ENCODE peak calls at places on chromosome 14, in four cellular contexts. One of them, this sample, is unnamed.

GRCh38 chr14:64663174-64663573 is 41.0 kb upstream of the PLEKHG3 start:
- DNase-seq in K562: no peak
- DNase-seq in A549: no peak
- DNase-seq in HepG2: no peak
- DNase-seq in this sample: no peak

GRCh38 chr14:80602931-80603330 is 338.6 kb downstream of the CEP128 start:
- DNase-seq in K562: no peak
- DNase-seq in A549: no peak
- DNase-seq in HepG2: no peak
- DNase-seq in this sample: no peak

GRCh38 chr14:65478596-65478995 is 66.1 kb downstream of the FUT8 start:
- DNase-seq in K562: no peak
- DNase-seq in A549: no peak
- DNase-seq in HepG2: no peak
- DNase-seq in this sample: no peak

GRCh38 chr14:104844306-104845032 is 20.6 kb upstream of the CEP170B start:
- DNase-seq in K562: no peak
- DNase-seq in A549: no peak
- DNase-seq in HepG2: no peak
- DNase-seq in this sample: peak

GRCh38 chr14:96501383-96501745 is 818 bp upstream of the PAPOLA start:
- DNase-seq in K562: no peak
- DNase-seq in A549: no peak
- DNase-seq in HepG2: no peak
- DNase-seq in this sample: no peak

GRCh38 chr14:81330619-81331122 is 69.5 kb downstream of the STON2 start:
- DNase-seq in K562: no peak
- DNase-seq in A549: no peak
- DNase-seq in HepG2: no peak
- DNase-seq in this sample: no peak

GRCh38 chr14:51080622-51081021 is 14.3 kb downstream of the TRIM9 start:
- DNase-seq in K562: no peak
- DNase-seq in A549: no peak
- DNase-seq in HepG2: no peak
- DNase-seq in this sample: no peak

GRCh38 chr14:24435192-24435810 is 5.5 kb downstream of the KHNYN start:
- DNase-seq in K562: no peak
- DNase-seq in A549: no peak
- DNase-seq in HepG2: no peak
- DNase-seq in this sample: no peak

GRCh38 chr14:102690509-102691286 is 86.6 kb upstream of the TRAF3 start:
- DNase-seq in K562: no peak
- DNase-seq in A549: no peak
- DNase-seq in HepG2: peak
- DNase-seq in this sample: no peak

GRCh38 chr14:58099682-58100081 is 52.3 kb downstream of the ARMH4 start:
- DNase-seq in K562: no peak
- DNase-seq in A549: no peak
- DNase-seq in HepG2: no peak
- DNase-seq in this sample: no peak

GRCh38 chr14:99125113-99125512 is 146.9 kb downstream of the BCL11B start:
- DNase-seq in K562: no peak
- DNase-seq in A549: no peak
- DNase-seq in HepG2: no peak
- DNase-seq in this sample: no peak

GRCh38 chr14:22231022-22231421 is 358.0 kb downstream of the DAD1 start:
- DNase-seq in K562: no peak
- DNase-seq in A549: no peak
- DNase-seq in HepG2: no peak
- DNase-seq in this sample: no peak

GRCh38 chr14:79229383-79229875 is 981.9 kb downstream of the DIO2 start:
- DNase-seq in K562: no peak
- DNase-seq in A549: no peak
- DNase-seq in HepG2: no peak
- DNase-seq in this sample: no peak

GRCh38 chr14:67517083-67517482 is 16.0 kb upstream of the PLEKHH1 start:
- DNase-seq in K562: no peak
- DNase-seq in A549: no peak
- DNase-seq in HepG2: no peak
- DNase-seq in this sample: peak

GRCh38 chr14:75497191-75497590 is 25.1 kb upstream of the BATF start:
- DNase-seq in K562: no peak
- DNase-seq in A549: no peak
- DNase-seq in HepG2: no peak
- DNase-seq in this sample: no peak

GRCh38 chr14:61616524-61617185 is 78.7 kb upstream of the HIF1A start:
- DNase-seq in K562: no peak
- DNase-seq in A549: no peak
- DNase-seq in HepG2: peak
- DNase-seq in this sample: no peak

GRCh38 chr14:102362084-102362483 is 606 bp downstream of the CINP start:
- DNase-seq in K562: no peak
- DNase-seq in A549: peak
- DNase-seq in HepG2: no peak
- DNase-seq in this sample: no peak

GRCh38 chr14:57754558-57754957 is 111.3 kb downstream of the SLC35F4 start:
- DNase-seq in K562: no peak
- DNase-seq in A549: no peak
- DNase-seq in HepG2: no peak
- DNase-seq in this sample: no peak

GRCh38 chr14:102462391-102462790 is 47.2 kb downstream of the ANKRD9 start:
- DNase-seq in K562: no peak
- DNase-seq in A549: no peak
- DNase-seq in HepG2: no peak
- DNase-seq in this sample: no peak

GRCh38 chr14:88129306-88130056 is 124.5 kb downstream of the GPR65 start:
- DNase-seq in K562: no peak
- DNase-seq in A549: no peak
- DNase-seq in HepG2: no peak
- DNase-seq in this sample: no peak

GRCh38 chr14:89171168-89171567 is 245.9 kb downstream of the FOXN3 start:
- DNase-seq in K562: no peak
- DNase-seq in A549: no peak
- DNase-seq in HepG2: peak
- DNase-seq in this sample: no peak

GRCh38 chr14:68464716-68465115 is 328.2 kb downstream of the ZFP36L1 start:
- DNase-seq in K562: no peak
- DNase-seq in A549: peak
- DNase-seq in HepG2: no peak
- DNase-seq in this sample: no peak

GRCh38 chr14:74649673-74650072 is 37.6 kb upstream of the LTBP2 start:
- DNase-seq in K562: no peak
- DNase-seq in A549: no peak
- DNase-seq in HepG2: no peak
- DNase-seq in this sample: no peak

GRCh38 chr14:76768201-76768656 is 7.0 kb downstream of the VASH1 start:
- DNase-seq in K562: peak
- DNase-seq in A549: no peak
- DNase-seq in HepG2: no peak
- DNase-seq in this sample: peak

DNA sequence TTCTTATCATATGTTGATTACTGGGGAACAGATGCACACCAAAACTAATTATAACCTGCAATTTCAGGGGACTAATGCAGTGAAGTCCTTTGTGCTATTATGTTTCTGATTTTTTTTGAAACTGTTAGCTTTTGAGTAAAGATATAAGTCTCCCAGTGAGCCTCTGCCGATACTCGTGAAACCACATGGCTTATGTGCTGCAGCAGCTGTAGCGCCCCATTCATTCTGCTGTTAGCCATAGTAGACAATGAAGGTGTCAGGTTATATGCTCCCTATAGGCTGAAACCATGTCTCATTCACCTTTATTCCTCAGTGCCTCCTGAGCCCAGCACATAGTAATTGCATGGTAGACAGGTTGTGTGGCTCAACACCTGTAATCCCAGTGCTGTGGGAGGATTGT is 24.9 kb downstream of the GOLGA5 start:
- DNase-seq in K562: no peak
- DNase-seq in A549: no peak
- DNase-seq in HepG2: no peak
- DNase-seq in this sample: no peak
- TF ChIP-seq NR3C1 in K562: no peak
- TF ChIP-seq NR3C1 in A549: no peak
- TF ChIP-seq NR3C1 in HepG2: no peak
- TF ChIP-seq NR3C1 in this sample: no peak

DNA sequence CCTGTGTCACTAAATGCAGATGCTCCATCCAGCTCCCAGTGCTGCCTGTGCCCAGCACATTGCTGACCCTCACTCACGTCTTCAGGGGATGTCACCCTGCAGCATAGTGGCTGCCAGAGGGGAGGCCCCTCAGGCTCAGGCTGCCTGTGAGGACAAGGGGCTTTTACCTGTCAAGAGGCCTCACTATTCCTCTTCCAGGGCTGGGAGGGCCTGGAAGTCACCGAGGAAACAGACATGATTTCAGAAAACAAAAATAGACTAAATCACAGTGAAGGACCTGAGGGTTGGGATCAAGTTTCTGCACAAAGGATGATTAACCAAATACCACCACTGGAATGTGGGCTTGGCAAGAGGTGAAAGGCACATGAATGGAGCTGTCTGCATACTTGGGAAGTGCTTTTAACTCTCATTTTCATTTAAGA is 1202.3 kb downstream of the BCL11B start:
- DNase-seq in K562: no peak
- DNase-seq in A549: no peak
- DNase-seq in HepG2: peak
- DNase-seq in this sample: no peak
- TF ChIP-seq USF2 in K562: no peak
- TF ChIP-seq USF2 in A549: no peak
- TF ChIP-seq USF2 in HepG2: no peak
- TF ChIP-seq USF2 in this sample: no peak

GRCh38 chr14:100737526-100737925 is 10.8 kb downstream of the DLK1 start:
- DNase-seq in K562: no peak
- DNase-seq in A549: no peak
- DNase-seq in HepG2: no peak
- DNase-seq in this sample: no peak
- TF ChIP-seq NR3C1 in K562: no peak
- TF ChIP-seq NR3C1 in A549: no peak
- TF ChIP-seq NR3C1 in HepG2: no peak
- TF ChIP-seq NR3C1 in this sample: no peak

GRCh38 chr14:56118611-56119181 is 485 bp downstream of the PELI2 start:
- DNase-seq in K562: peak
- DNase-seq in A549: no peak
- DNase-seq in HepG2: no peak
- DNase-seq in this sample: no peak
- TF ChIP-seq USF2 in K562: no peak
- TF ChIP-seq USF2 in A549: no peak
- TF ChIP-seq USF2 in HepG2: no peak
- TF ChIP-seq USF2 in this sample: no peak

GRCh38 chr14:94089479-94089878 is 8.4 kb downstream of the IFI27L1 start:
- DNase-seq in K562: no peak
- DNase-seq in A549: no peak
- DNase-seq in HepG2: no peak
- DNase-seq in this sample: no peak
- TF ChIP-seq NR3C1 in K562: no peak
- TF ChIP-seq NR3C1 in A549: no peak
- TF ChIP-seq NR3C1 in HepG2: no peak
- TF ChIP-seq NR3C1 in this sample: no peak

GRCh38 chr14:54172562-54172961 is 215.9 kb upstream of the BMP4 start:
- DNase-seq in K562: no peak
- DNase-seq in A549: no peak
- DNase-seq in HepG2: no peak
- DNase-seq in this sample: no peak
- TF ChIP-seq USF2 in K562: no peak
- TF ChIP-seq USF2 in A549: no peak
- TF ChIP-seq USF2 in HepG2: no peak
- TF ChIP-seq USF2 in this sample: no peak

GRCh38 chr14:69820991-69821390 is 23.9 kb upstream of the SLC10A1 start:
- DNase-seq in K562: no peak
- DNase-seq in A549: no peak
- DNase-seq in HepG2: no peak
- DNase-seq in this sample: no peak

GRCh38 chr14:69816216-69816615 is 19.2 kb upstream of the SLC10A1 start:
- DNase-seq in K562: no peak
- DNase-seq in A549: no peak
- DNase-seq in HepG2: no peak
- DNase-seq in this sample: no peak

GRCh38 chr14:69822456-69822855 is 25.4 kb upstream of the SLC10A1 start:
- DNase-seq in K562: no peak
- DNase-seq in A549: no peak
- DNase-seq in HepG2: no peak
- DNase-seq in this sample: no peak

GRCh38 chr14:69818760-69819191 is 21.7 kb upstream of the SLC10A1 start:
- DNase-seq in K562: peak
- DNase-seq in A549: peak
- DNase-seq in HepG2: peak
- DNase-seq in this sample: peak

DNA sequence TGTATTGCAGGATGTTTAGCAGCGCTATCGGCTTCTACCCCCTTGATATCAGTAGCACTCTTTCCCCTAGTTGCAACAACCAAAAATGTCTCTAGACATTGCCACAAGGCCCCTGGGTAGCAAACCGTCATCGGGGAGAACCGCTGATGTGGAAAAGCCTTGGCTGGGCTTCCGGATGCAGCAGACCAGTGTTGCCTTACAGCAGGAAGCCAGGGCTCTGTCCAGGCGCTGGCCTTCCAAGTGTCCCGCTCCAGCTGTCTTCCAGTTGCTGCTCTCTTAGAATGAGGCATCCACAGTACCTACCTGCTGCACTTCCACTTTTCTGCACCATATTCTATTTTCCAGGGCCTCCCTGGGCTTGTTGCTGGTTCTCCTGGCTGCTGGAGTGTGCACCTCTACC is 22.6 kb upstream of the SLC10A1 start:
- DNase-seq in K562: no peak
- DNase-seq in A549: no peak
- DNase-seq in HepG2: no peak
- DNase-seq in this sample: no peak
- TF ChIP-seq NR3C1 in K562: no peak
- TF ChIP-seq NR3C1 in A549: no peak
- TF ChIP-seq NR3C1 in HepG2: no peak
- TF ChIP-seq NR3C1 in this sample: no peak

GRCh38 chr14:90381999-90382451 is 14.8 kb upstream of the CALM1 start:
- DNase-seq in K562: peak
- DNase-seq in A549: no peak
- DNase-seq in HepG2: peak
- DNase-seq in this sample: peak
- TF ChIP-seq USF2 in K562: no peak
- TF ChIP-seq USF2 in A549: no peak
- TF ChIP-seq USF2 in HepG2: no peak
- TF ChIP-seq USF2 in this sample: no peak